ENCODE peak calls at places on chromosome 20, in seven cellular contexts. One of them, this sample, is unnamed.

GRCh38 chr20:9610665-9611064 is 96.3 kb downstream of the LAMP5 start:
- DNase-seq in colonic mucosa: no peak
- DNase-seq in psoas muscle: no peak
- DNase-seq in CD4-positive, CD25-positive, alpha-beta regulatory T cell: no peak
- DNase-seq in HCT116: no peak
- DNase-seq in RWPE1: no peak
- DNase-seq in A549: no peak
- DNase-seq in this sample: no peak

GRCh38 chr20:51734876-51735499 is 33.2 kb downstream of the ATP9A start:
- DNase-seq in colonic mucosa: no peak
- DNase-seq in A549: no peak
- DNase-seq in RWPE1: no peak
- DNase-seq in CD4-positive, CD25-positive, alpha-beta regulatory T cell: no peak
- DNase-seq in HCT116: no peak
- DNase-seq in psoas muscle: no peak
- DNase-seq in this sample: no peak

GRCh38 chr20:32091888-32092346 is 17.6 kb upstream of the TM9SF4 start:
- DNase-seq in CD4-positive, CD25-positive, alpha-beta regulatory T cell: peak; percentile 49
- DNase-seq in psoas muscle: peak; percentile 78
- DNase-seq in colonic mucosa: peak; percentile 75
- DNase-seq in RWPE1: peak; percentile 79
- DNase-seq in HCT116: peak; percentile 62
- DNase-seq in A549: peak; percentile 63
- DNase-seq in this sample: peak; percentile 78

GRCh38 chr20:16271450-16271849 is 301.8 kb downstream of the KIF16B start:
- DNase-seq in A549: no peak
- DNase-seq in RWPE1: no peak
- DNase-seq in psoas muscle: no peak
- DNase-seq in HCT116: no peak
- DNase-seq in CD4-positive, CD25-positive, alpha-beta regulatory T cell: no peak
- DNase-seq in colonic mucosa: no peak
- DNase-seq in this sample: no peak

GRCh38 chr20:43711098-43711654 is 15.6 kb downstream of the GTSF1L start:
- DNase-seq in CD4-positive, CD25-positive, alpha-beta regulatory T cell: no peak
- DNase-seq in A549: no peak
- DNase-seq in HCT116: no peak
- DNase-seq in RWPE1: no peak
- DNase-seq in psoas muscle: no peak
- DNase-seq in colonic mucosa: no peak
- DNase-seq in this sample: no peak

GRCh38 chr20:14777571-14777970 is 440.2 kb upstream of the FLRT3 start:
- DNase-seq in RWPE1: peak; percentile 20
- DNase-seq in A549: no peak
- DNase-seq in colonic mucosa: no peak
- DNase-seq in psoas muscle: no peak
- DNase-seq in HCT116: no peak
- DNase-seq in CD4-positive, CD25-positive, alpha-beta regulatory T cell: no peak
- DNase-seq in this sample: no peak

GRCh38 chr20:63941282-63942060 is 14.7 kb downstream of the UCKL1 start:
- DNase-seq in RWPE1: peak; percentile 99
- DNase-seq in A549: no peak
- DNase-seq in CD4-positive, CD25-positive, alpha-beta regulatory T cell: peak; percentile 66
- DNase-seq in HCT116: no peak
- DNase-seq in colonic mucosa: peak; percentile 58
- DNase-seq in psoas muscle: peak; percentile 70
- DNase-seq in this sample: no peak

GRCh38 chr20:42701948-42702347 is 487.8 kb downstream of the PTPRT start:
- DNase-seq in colonic mucosa: no peak
- DNase-seq in psoas muscle: no peak
- DNase-seq in HCT116: no peak
- DNase-seq in CD4-positive, CD25-positive, alpha-beta regulatory T cell: no peak
- DNase-seq in RWPE1: no peak
- DNase-seq in A549: no peak
- DNase-seq in this sample: no peak

GRCh38 chr20:33647603-33648395 is 14.3 kb upstream of the C20orf144 start:
- DNase-seq in psoas muscle: no peak
- DNase-seq in colonic mucosa: no peak
- DNase-seq in CD4-positive, CD25-positive, alpha-beta regulatory T cell: no peak
- DNase-seq in RWPE1: no peak
- DNase-seq in A549: no peak
- DNase-seq in HCT116: no peak
- DNase-seq in this sample: peak; percentile 60

GRCh38 chr20:46406986-46407670 is 713 bp upstream of the ELMO2 start:
- DNase-seq in CD4-positive, CD25-positive, alpha-beta regulatory T cell: peak; percentile 51
- DNase-seq in HCT116: peak; percentile 19
- DNase-seq in A549: no peak
- DNase-seq in RWPE1: peak; percentile 42
- DNase-seq in colonic mucosa: peak; percentile 80
- DNase-seq in psoas muscle: peak; percentile 82
- DNase-seq in this sample: no peak

GRCh38 chr20:53028337-53029007 is 56.3 kb downstream of the TSHZ2 start:
- DNase-seq in RWPE1: no peak
- DNase-seq in HCT116: no peak
- DNase-seq in colonic mucosa: no peak
- DNase-seq in psoas muscle: no peak
- DNase-seq in CD4-positive, CD25-positive, alpha-beta regulatory T cell: no peak
- DNase-seq in A549: no peak
- DNase-seq in this sample: no peak

GRCh38 chr20:56630506-56631317 is 1.6 kb downstream of the TFAP2C start:
- DNase-seq in HCT116: no peak
- DNase-seq in psoas muscle: no peak
- DNase-seq in colonic mucosa: peak; percentile 20
- DNase-seq in A549: no peak
- DNase-seq in RWPE1: peak; percentile 71
- DNase-seq in CD4-positive, CD25-positive, alpha-beta regulatory T cell: no peak
- DNase-seq in this sample: no peak

GRCh38 chr20:9617940-9618339 is 103.5 kb downstream of the LAMP5 start:
- DNase-seq in psoas muscle: no peak
- DNase-seq in CD4-positive, CD25-positive, alpha-beta regulatory T cell: no peak
- DNase-seq in HCT116: peak; percentile 61
- DNase-seq in colonic mucosa: no peak
- DNase-seq in RWPE1: peak; percentile 36
- DNase-seq in A549: peak; percentile 69
- DNase-seq in this sample: no peak

GRCh38 chr20:37521091-37521771 is at the start of gene NNAT:
- DNase-seq in HCT116: no peak
- DNase-seq in CD4-positive, CD25-positive, alpha-beta regulatory T cell: no peak
- DNase-seq in psoas muscle: no peak
- DNase-seq in RWPE1: no peak
- DNase-seq in A549: no peak
- DNase-seq in colonic mucosa: no peak
- DNase-seq in this sample: no peak

GRCh38 chr20:16111132-16111852 is 462.0 kb downstream of the KIF16B start:
- DNase-seq in psoas muscle: no peak
- DNase-seq in HCT116: no peak
- DNase-seq in RWPE1: no peak
- DNase-seq in A549: no peak
- DNase-seq in colonic mucosa: no peak
- DNase-seq in CD4-positive, CD25-positive, alpha-beta regulatory T cell: no peak
- DNase-seq in this sample: no peak

GRCh38 chr20:6768228-6769185 is 1.0 kb downstream of the BMP2 start:
- DNase-seq in colonic mucosa: peak; percentile 33
- DNase-seq in HCT116: no peak
- DNase-seq in CD4-positive, CD25-positive, alpha-beta regulatory T cell: no peak
- DNase-seq in A549: no peak
- DNase-seq in psoas muscle: peak; percentile 41
- DNase-seq in RWPE1: peak; percentile 34
- DNase-seq in this sample: peak; percentile 49

GRCh38 chr20:32902456-32903420 is 44.0 kb downstream of the EFCAB8 start:
- DNase-seq in psoas muscle: peak; percentile 46
- DNase-seq in RWPE1: peak; percentile 83
- DNase-seq in colonic mucosa: peak; percentile 31
- DNase-seq in HCT116: peak; percentile 27
- DNase-seq in A549: peak; percentile 66
- DNase-seq in CD4-positive, CD25-positive, alpha-beta regulatory T cell: peak; percentile 47
- DNase-seq in this sample: peak; percentile 32

GRCh38 chr20:45779011-45779915 is 12.4 kb downstream of the WFDC3 start:
- DNase-seq in A549: peak; percentile 87
- DNase-seq in psoas muscle: peak; percentile 85
- DNase-seq in RWPE1: peak; percentile 99
- DNase-seq in HCT116: peak; percentile 98
- DNase-seq in colonic mucosa: peak; percentile 90
- DNase-seq in CD4-positive, CD25-positive, alpha-beta regulatory T cell: no peak
- DNase-seq in this sample: peak; percentile 94

GRCh38 chr20:57250607-57251343 is 15.7 kb downstream of the BMP7 start:
- DNase-seq in psoas muscle: no peak
- DNase-seq in colonic mucosa: no peak
- DNase-seq in CD4-positive, CD25-positive, alpha-beta regulatory T cell: no peak
- DNase-seq in RWPE1: no peak
- DNase-seq in HCT116: no peak
- DNase-seq in A549: no peak
- DNase-seq in this sample: no peak

GRCh38 chr20:44780226-44780625 is 30.1 kb downstream of the RIMS4 start:
- DNase-seq in A549: peak; percentile 28
- DNase-seq in colonic mucosa: no peak
- DNase-seq in CD4-positive, CD25-positive, alpha-beta regulatory T cell: no peak
- DNase-seq in psoas muscle: no peak
- DNase-seq in RWPE1: peak; percentile 75
- DNase-seq in HCT116: no peak
- DNase-seq in this sample: peak; percentile 49

GRCh38 chr20:5402903-5403531 is 86.3 kb upstream of the PROKR2 start:
- DNase-seq in CD4-positive, CD25-positive, alpha-beta regulatory T cell: no peak
- DNase-seq in RWPE1: peak; percentile 34
- DNase-seq in HCT116: no peak
- DNase-seq in A549: peak; percentile 55
- DNase-seq in colonic mucosa: peak; percentile 38
- DNase-seq in psoas muscle: no peak
- DNase-seq in this sample: peak; percentile 30

GRCh38 chr20:35174458-35175216 is 2.8 kb downstream of the PROCR start:
- DNase-seq in colonic mucosa: peak; percentile 74
- DNase-seq in psoas muscle: peak; percentile 31
- DNase-seq in HCT116: no peak
- DNase-seq in RWPE1: peak; percentile 80
- DNase-seq in CD4-positive, CD25-positive, alpha-beta regulatory T cell: no peak
- DNase-seq in A549: no peak
- DNase-seq in this sample: peak; percentile 48

GRCh38 chr20:10185741-10186558 is 32.7 kb upstream of the SNAP25 start:
- DNase-seq in psoas muscle: no peak
- DNase-seq in RWPE1: no peak
- DNase-seq in A549: no peak
- DNase-seq in HCT116: no peak
- DNase-seq in colonic mucosa: no peak
- DNase-seq in CD4-positive, CD25-positive, alpha-beta regulatory T cell: no peak
- DNase-seq in this sample: no peak

GRCh38 chr20:2103454-2104153 is 2.0 kb downstream of the STK35 start:
- DNase-seq in A549: no peak
- DNase-seq in CD4-positive, CD25-positive, alpha-beta regulatory T cell: no peak
- DNase-seq in colonic mucosa: peak; percentile 20
- DNase-seq in RWPE1: no peak
- DNase-seq in HCT116: no peak
- DNase-seq in psoas muscle: no peak
- DNase-seq in this sample: no peak
- H3K27ac ChIP-seq in A549: peak overlapping the region; percentile 97
- H3K27ac ChIP-seq in CD4-positive, CD25-positive, alpha-beta regulatory T cell: peak overlapping the region; percentile 98
- H3K27ac ChIP-seq in colonic mucosa: peak overlapping the region; percentile 97
- H3K27ac ChIP-seq in RWPE1: peak overlapping the region; percentile 99
- H3K27ac ChIP-seq in HCT116: peak overlapping the region; percentile 95
- H3K27ac ChIP-seq in psoas muscle: peak overlapping the region; percentile 99
- H3K27ac ChIP-seq in this sample: peak overlapping the region; percentile 98

GRCh38 chr20:49937023-49937929 is 1.1 kb downstream of the RNF114 start:
- DNase-seq in RWPE1: peak; percentile 54
- DNase-seq in HCT116: no peak
- DNase-seq in CD4-positive, CD25-positive, alpha-beta regulatory T cell: no peak
- DNase-seq in A549: no peak
- DNase-seq in psoas muscle: no peak
- DNase-seq in colonic mucosa: peak; percentile 67
- DNase-seq in this sample: peak; percentile 19
- H3K27ac ChIP-seq in RWPE1: peak overlapping the region; percentile 72
- H3K27ac ChIP-seq in HCT116: peak overlapping the region; percentile 65
- H3K27ac ChIP-seq in CD4-positive, CD25-positive, alpha-beta regulatory T cell: peak overlapping the region; percentile 88
- H3K27ac ChIP-seq in A549: peak overlapping the region; percentile 95
- H3K27ac ChIP-seq in psoas muscle: peak overlapping the region; percentile 99
- H3K27ac ChIP-seq in colonic mucosa: peak overlapping the region; percentile 92
- H3K27ac ChIP-seq in this sample: peak overlapping the region; percentile 29

DNA sequence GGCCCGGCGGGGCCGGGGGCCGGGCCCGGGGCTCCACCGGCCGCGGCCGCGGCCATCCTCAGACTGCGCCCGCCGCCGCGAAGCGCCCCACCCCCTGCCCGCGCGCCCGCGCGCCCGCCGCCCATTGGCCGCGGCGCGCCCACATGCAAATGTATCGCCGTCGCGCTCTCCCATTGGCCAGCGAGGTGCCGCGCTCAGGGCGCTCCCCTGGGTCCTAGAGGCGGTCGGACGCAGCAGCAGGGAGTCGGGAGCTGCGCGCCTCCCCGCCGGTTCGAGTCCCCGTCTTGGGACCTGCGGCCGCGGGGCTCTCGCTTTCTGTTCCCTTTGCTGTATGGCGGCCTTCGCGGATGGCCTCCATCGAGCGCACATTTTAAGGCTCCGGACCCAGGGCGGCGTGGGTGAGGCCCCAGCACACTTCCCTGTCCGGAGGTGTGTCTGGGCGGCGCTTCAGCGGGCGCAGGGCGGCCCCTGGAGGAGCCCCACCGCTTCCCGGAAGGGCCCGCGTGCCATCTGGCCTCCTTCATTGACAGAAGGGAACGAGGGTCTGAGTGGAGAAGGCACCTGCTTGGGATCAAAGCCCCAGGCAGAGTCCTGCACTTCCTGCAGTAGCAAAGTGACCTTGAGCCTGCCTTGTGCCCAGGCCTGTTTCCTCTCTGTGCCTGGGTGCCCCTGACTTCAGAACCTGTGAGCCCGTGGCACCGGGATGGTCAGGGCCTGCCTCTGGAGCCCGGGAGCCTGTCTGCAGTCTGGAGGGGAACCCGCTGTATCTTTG is at the start of gene CABLES2:
- DNase-seq in CD4-positive, CD25-positive, alpha-beta regulatory T cell: peak; percentile 86
- DNase-seq in colonic mucosa: peak; percentile 94
- DNase-seq in HCT116: peak; percentile 83
- DNase-seq in RWPE1: peak; percentile 98
- DNase-seq in A549: peak; percentile 84
- DNase-seq in psoas muscle: peak; percentile 96
- DNase-seq in this sample: peak; percentile 89
- H3K27ac ChIP-seq in CD4-positive, CD25-positive, alpha-beta regulatory T cell: peak within 1 kb of the TSS; percentile 47
- H3K27ac ChIP-seq in colonic mucosa: peak within 1 kb of the TSS; percentile 45
- H3K27ac ChIP-seq in HCT116: peak within 1 kb of the TSS; percentile 72
- H3K27ac ChIP-seq in RWPE1: peak within 1 kb of the TSS; percentile 80
- H3K27ac ChIP-seq in A549: peak within 1 kb of the TSS; percentile 99
- H3K27ac ChIP-seq in psoas muscle: peak within 1 kb of the TSS; percentile 9
- H3K27ac ChIP-seq in this sample: no peak within 1 kb of the TSS

GRCh38 chr20:62700261-62700925 is 8.2 kb upstream of the NTSR1 start:
- DNase-seq in colonic mucosa: no peak
- DNase-seq in CD4-positive, CD25-positive, alpha-beta regulatory T cell: no peak
- DNase-seq in HCT116: no peak
- DNase-seq in RWPE1: no peak
- DNase-seq in psoas muscle: no peak
- DNase-seq in A549: no peak
- DNase-seq in this sample: no peak
- H3K27ac ChIP-seq in colonic mucosa: no peak overlapping the region
- H3K27ac ChIP-seq in CD4-positive, CD25-positive, alpha-beta regulatory T cell: no peak overlapping the region
- H3K27ac ChIP-seq in HCT116: no peak overlapping the region
- H3K27ac ChIP-seq in RWPE1: no peak overlapping the region
- H3K27ac ChIP-seq in psoas muscle: no peak overlapping the region
- H3K27ac ChIP-seq in A549: no peak overlapping the region
- H3K27ac ChIP-seq in this sample: no peak overlapping the region

This sample was measured in endothelial cell of umbilical vein.